ENCODE peak calls at places on chromosomes 6 and 20, in eight cellular contexts. K is adrenal gland; X is CD4-positive, alpha-beta T cell; H is esophagus squamous epithelium; P is B cell; L is neuronal stem cell; I is left colon; Q is H1. G is an unnamed sample.
A peak's percentile ranks its signal among the peaks of the same experiment; 100 is the strongest.

GRCh38 chr6:111503660-111504059 is 20.6 kb upstream of the REV3L start:
- DNase-seq in Q (no peak), K (no peak), P (no peak), L (no peak), H (no peak), X (no peak), I (no peak), G (no peak)

GRCh38 chr6:164097557-164098398 is 683.3 kb downstream of the QKI start:
- DNase-seq in H (no peak), Q (no peak), K (no peak), I (no peak), P (no peak), L (no peak), X (no peak), G (peak; percentile 27)

GRCh38 chr20:46056970-46057855 is 28.2 kb downstream of the SLC12A5 start:
- DNase-seq in H (no peak), K (peak; percentile 59), X (no peak), P (peak; percentile 28), L (peak; percentile 80), Q (no peak), I (no peak), G (peak; percentile 76)

GRCh38 chr20:25659999-25660398 is 36.2 kb upstream of the NANP start:
- DNase-seq in I (no peak), K (no peak), Q (no peak), P (no peak), L (no peak), X (no peak), H (no peak), G (no peak)

GRCh38 chr20:47258745-47259695 is 97.5 kb downstream of the ZMYND8 start:
- DNase-seq in P (peak; percentile 62), I (no peak), H (no peak), Q (no peak), X (no peak), L (no peak), K (peak; percentile 77), G (no peak)

GRCh38 chr6:16157909-16158308 is 29.0 kb downstream of the MYLIP start:
- DNase-seq in Q (no peak), K (peak; percentile 62), H (no peak), P (no peak), L (peak; percentile 20), X (no peak), I (no peak), G (no peak)

GRCh38 chr6:31120151-31120915 is at the start of gene CDSN:
- DNase-seq in I (no peak), L (no peak), K (no peak), P (no peak), Q (no peak), H (no peak), X (no peak), G (no peak)

GRCh38 chr6:84546427-84546914 is 217.9 kb downstream of the TBX18 start:
- DNase-seq in K (no peak), Q (no peak), L (no peak), X (no peak), P (no peak), I (no peak), H (no peak), G (peak; percentile 5)

GRCh38 chr6:218153-219018 is 73.9 kb upstream of the DUSP22 start:
- DNase-seq in P (peak; percentile 68), L (no peak), K (no peak), I (no peak), H (no peak), Q (no peak), X (no peak), G (peak; percentile 50)